ENCODE peak calls at places on chromosomes 5 and 9, in nine cellular contexts. X is Right ventricle myocardium inferior; G is brain microvascular endothelial cell; S is coronary artery; W is MV-4-11; Z is activated CD8-positive, alpha-beta memory T cell treated with anti-CD3 and anti-CD28 coated beads for 24 hours; J is stimulated activated CD4-positive, alpha-beta T cell treated with anti-CD3 and anti-CD28 coated beads, Interleukin-15, amount 100 ng/mL, for 24 hours; F is HEK293T; L is KBM-7. R is an unnamed sample.

GRCh38 chr5:174082286-174082685 is 36.8 kb downstream of the NSG2 start:
- DNase-seq in F (no peak), G (no peak), J (no peak), W (no peak), X (no peak), Z (no peak), S (no peak), L (no peak), R (peak)

GRCh38 chr9:126965541-126966428 is 51.2 kb downstream of the RALGPS1 start:
- DNase-seq in L (peak), G (peak), W (peak), S (no peak), Z (peak), J (peak), X (no peak), F (peak), R (peak)

GRCh38 chr9:100309992-100310391 is 42.8 kb downstream of the TEX10 start:
- DNase-seq in S (no peak), Z (no peak), X (no peak), W (no peak), L (no peak), G (peak), J (no peak), F (no peak), R (no peak)

GRCh38 chr5:58890265-58890664 is 307.4 kb downstream of the RAB3C start:
- DNase-seq in L (no peak), S (no peak), F (no peak), J (no peak), X (no peak), G (no peak), W (no peak), Z (no peak), R (no peak)

GRCh38 chr5:107085572-107085971 is 585.2 kb downstream of the EFNA5 start:
- DNase-seq in X (no peak), J (no peak), Z (no peak), L (no peak), G (no peak), F (no peak), S (no peak), W (no peak), R (no peak)

GRCh38 chr5:166062719-166063118 is 2228.7 kb upstream of the WWC1 start:
- DNase-seq in G (no peak), L (no peak), S (no peak), X (no peak), F (no peak), W (no peak), J (no peak), Z (no peak), R (no peak)

GRCh38 chr9:71506821-71507220 is 261.5 kb downstream of the CEMIP2 start:
- DNase-seq in F (no peak), S (no peak), Z (no peak), J (no peak), L (no peak), X (no peak), G (peak), W (peak), R (peak)

GRCh38 chr5:113109344-113109743 is 132.7 kb downstream of the DCP2 start:
- DNase-seq in Z (no peak), S (no peak), X (no peak), L (no peak), G (no peak), J (no peak), F (no peak), W (no peak), R (no peak)

GRCh38 chr9:98568234-98568922 is 140.4 kb downstream of the GABBR2 start:
- DNase-seq in L (no peak), F (no peak), W (no peak), G (no peak), Z (peak), J (no peak), X (no peak), S (no peak), R (no peak)

GRCh38 chr5:79333852-79334557 is 98.1 kb downstream of the JMY start:
- DNase-seq in G (no peak), W (no peak), L (no peak), S (no peak), F (peak), X (no peak), Z (no peak), J (no peak), R (no peak)